ENCODE peak calls at places on chromosomes 7 and 10, in four cellular contexts. Y is cardiac muscle cell, A is mesenchymal stem cell, O is A673. K is an unnamed sample. For H3K27me3, the result is how much of the 10 kb centered on the place peaks cover.

GRCh38 chr7:157719008-157719682 is 382.3 kb downstream of the DNAJB6 start:
- DNase-seq in A (no peak), O (no peak), Y (no peak), K (no peak)

GRCh38 chr10:3990307-3990706 is 205.3 kb upstream of the KLF6 start:
- DNase-seq in Y (no peak), A (no peak), O (no peak), K (no peak)

GRCh38 chr7:65812281-65812680 is 60.6 kb upstream of the VKORC1L1 start:
- DNase-seq in A (no peak), Y (no peak), O (no peak), K (no peak)

GRCh38 chr10:5533098-5533731 is 8.5 kb downstream of the CALML3 start:
- DNase-seq in A (no peak), Y (peak), O (no peak), K (peak)

GRCh38 chr7:18902892-18903291 is 214.5 kb downstream of the TWIST1 start:
- DNase-seq in O (no peak), Y (no peak), A (no peak), K (no peak)

GRCh38 chr10:3196971-3197353 is 24.4 kb upstream of the PITRM1 start:
- DNase-seq in Y (no peak), A (no peak), O (no peak), K (no peak)

GRCh38 chr10:6619663-6620062 is 39.6 kb upstream of the PRKCQ start:
- DNase-seq in Y (no peak), O (no peak), A (no peak), K (no peak)

GRCh38 chr10:49053053-49053997 is 62.0 kb downstream of the VSTM4 start:
- DNase-seq in O (no peak), Y (peak), A (no peak), K (no peak)

GRCh38 chr7:94662548-94662947 is 6.6 kb upstream of the SGCE start:
- DNase-seq in O (no peak), A (no peak), Y (no peak), K (no peak)

GRCh38 chr7:129667551-129667950 is 56.0 kb downstream of the NRF1 start:
- DNase-seq in A (no peak), O (no peak), Y (no peak), K (no peak)

GRCh38 chr7:25835191-25835590 is 316.8 kb upstream of the NFE2L3 start:
- DNase-seq in A (peak), Y (no peak), O (no peak), K (no peak)

GRCh38 chr7:83614112-83614511 is 34.8 kb downstream of the SEMA3E start:
- DNase-seq in A (no peak), O (no peak), Y (peak), K (no peak)

GRCh38 chr7:142431491-142431890 is 173.6 kb upstream of the PRSS58 start:
- DNase-seq in O (no peak), Y (no peak), A (no peak), K (no peak)

GRCh38 chr7:129865932-129866214 is 86.9 kb downstream of the UBE2H start:
- DNase-seq in O (no peak), Y (no peak), A (no peak), K (no peak)

DNA sequence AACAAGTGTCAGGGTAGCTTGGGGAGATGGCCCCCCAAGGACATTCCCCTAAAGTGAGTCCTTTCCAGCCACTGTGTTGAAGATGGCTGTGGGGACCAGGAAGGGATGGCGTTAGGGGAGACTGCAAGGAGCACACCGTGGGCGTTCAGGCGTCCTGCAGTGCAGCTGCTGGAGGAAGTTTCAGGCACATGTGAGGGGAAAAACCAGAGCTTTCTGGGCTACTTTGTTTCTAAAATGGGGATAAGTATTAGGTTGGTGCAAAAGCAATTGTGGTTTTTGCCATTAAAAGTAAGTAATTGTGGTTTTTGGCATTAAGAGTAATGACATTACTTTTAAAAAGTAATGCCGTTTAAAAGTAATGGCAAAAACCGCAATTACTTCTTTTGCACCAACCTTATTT is 14.3 kb downstream of the PRF1 start:
- DNase-seq in Y (no peak), O (no peak), A (no peak), K (peak)
- H3K27me3 ChIP-seq in Y (under half), O (under half), A (under half), K (under half)

DNA sequence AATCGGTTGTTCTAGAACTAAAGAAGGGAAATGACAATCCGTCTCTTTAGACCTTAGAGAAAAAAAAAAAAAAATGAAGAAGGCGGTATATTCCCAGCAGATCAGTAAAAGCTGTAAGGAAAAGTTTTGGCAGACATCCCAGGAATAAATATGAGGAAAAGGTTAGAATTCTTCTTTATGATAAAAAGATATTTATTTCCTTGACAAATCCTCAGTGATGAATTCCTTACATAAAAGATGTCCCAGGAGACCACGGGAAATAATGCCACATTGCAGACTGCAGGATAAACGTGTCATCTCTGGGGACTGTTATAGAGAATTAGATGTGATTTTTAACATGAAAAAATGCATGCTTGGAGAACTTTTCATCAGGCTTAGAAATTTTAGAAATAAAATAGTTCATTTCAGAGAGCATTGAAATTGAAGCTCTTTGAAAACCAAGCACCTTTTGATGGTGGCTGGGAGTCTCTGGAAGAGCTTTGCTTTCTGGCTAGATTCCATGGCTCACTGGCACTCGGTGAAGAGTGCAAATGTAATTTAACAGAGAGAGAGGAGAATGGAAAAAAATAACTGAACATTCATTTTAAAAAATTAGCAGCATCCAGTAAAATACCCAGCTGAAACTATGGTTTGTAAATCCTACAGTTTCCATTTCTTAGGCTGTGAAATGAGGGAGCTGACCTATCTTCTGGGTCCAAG is 98.2 kb downstream of the PRPF18 start:
- DNase-seq in O (peak), Y (no peak), A (no peak), K (no peak)
- H3K27ac ChIP-seq in O (peak), Y (no peak), A (no peak), K (no peak)

GRCh38 chr7:159114981-159115380 is 29.7 kb downstream of the VIPR2 start:
- DNase-seq in A (no peak), Y (no peak), O (no peak), K (no peak)

GRCh38 chr7:159116581-159117339 is 27.9 kb downstream of the VIPR2 start:
- DNase-seq in O (no peak), A (no peak), Y (no peak), K (no peak)

GRCh38 chr7:159117366-159118219 is 27.1 kb downstream of the VIPR2 start:
- DNase-seq in A (no peak), O (no peak), Y (peak), K (no peak)

GRCh38 chr7:159114096-159114495 is 30.6 kb downstream of the VIPR2 start:
- DNase-seq in O (no peak), Y (no peak), A (no peak), K (peak)

DNA sequence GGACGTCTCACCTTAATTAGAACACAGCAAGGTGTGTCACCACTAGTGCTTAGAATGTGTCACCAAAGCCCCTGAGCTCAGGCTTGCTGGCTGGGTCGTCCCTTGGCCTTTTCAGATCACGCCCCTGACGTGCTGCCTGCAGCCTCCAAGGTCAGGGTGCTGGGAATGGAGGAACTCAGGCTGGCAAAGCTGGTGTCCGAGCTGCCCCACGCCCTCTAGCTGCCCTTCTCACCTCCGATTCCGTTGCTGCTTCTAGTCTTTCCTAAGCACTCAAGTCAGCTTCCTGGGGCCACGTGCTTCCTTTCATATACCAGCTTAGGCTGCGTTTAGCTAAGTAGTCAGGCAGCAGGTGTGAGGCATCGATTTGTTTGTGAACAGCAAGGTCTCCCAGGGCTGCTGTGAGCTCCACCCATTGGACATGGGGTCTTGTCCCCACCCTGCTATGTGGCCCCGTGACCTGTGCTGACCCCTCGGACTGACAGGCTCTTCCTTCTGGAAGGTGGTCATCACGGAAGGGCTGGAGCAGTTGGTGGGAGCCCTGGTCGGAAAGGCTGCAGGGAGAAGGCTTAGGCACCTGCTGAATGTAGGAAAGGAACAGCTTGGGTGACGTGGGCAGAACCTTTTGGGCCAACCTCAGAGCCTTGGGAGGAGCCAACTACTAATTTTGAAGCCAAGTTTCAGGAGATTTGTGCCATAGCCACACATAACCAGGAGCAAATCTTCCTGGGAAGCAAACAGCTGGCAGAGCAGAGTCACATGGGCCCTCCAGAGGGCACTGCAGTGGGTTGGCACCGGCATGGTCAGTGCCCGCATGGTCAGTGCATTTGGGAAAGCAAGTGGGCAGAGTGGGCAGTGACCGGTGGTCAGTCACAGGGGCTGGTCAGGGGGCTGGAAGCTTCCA is 28.8 kb downstream of the VIPR2 start:
- DNase-seq in A (no peak), O (no peak), Y (no peak), K (no peak)
- H3K27me3 ChIP-seq in A (under half), O (half or more), Y (under half), K (under half)

DNA sequence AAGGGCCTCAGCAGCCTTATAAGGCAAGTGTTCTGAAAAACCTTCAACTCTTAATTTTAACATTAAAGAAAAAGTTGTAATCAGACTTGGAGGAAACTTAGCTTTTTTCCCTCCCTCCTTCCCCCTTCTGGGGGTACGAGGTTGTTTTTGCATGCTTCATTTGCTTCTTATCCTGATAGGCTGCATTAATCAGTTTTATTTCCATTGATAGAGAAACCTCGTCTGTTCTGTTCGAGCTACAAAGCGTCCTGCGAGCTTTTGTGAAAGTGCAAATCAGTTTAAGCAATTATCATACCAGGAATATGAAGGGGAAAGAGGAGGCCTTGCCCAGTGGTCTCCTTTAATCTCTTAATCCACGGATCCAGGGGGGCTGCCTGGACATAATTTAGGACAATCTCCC is 7.5 kb downstream of the EMX2 start:
- DNase-seq in O (no peak), A (no peak), Y (no peak), K (no peak)
- H3K27ac ChIP-seq in O (no peak), A (no peak), Y (no peak), K (no peak)

GRCh38 chr7:45692031-45692430 is 117.9 kb downstream of the ADCY1 start:
- DNase-seq in A (no peak), O (no peak), Y (no peak), K (no peak)
- H3K27me3 ChIP-seq in A (under half), O (under half), Y (under half), K (under half)

DNA sequence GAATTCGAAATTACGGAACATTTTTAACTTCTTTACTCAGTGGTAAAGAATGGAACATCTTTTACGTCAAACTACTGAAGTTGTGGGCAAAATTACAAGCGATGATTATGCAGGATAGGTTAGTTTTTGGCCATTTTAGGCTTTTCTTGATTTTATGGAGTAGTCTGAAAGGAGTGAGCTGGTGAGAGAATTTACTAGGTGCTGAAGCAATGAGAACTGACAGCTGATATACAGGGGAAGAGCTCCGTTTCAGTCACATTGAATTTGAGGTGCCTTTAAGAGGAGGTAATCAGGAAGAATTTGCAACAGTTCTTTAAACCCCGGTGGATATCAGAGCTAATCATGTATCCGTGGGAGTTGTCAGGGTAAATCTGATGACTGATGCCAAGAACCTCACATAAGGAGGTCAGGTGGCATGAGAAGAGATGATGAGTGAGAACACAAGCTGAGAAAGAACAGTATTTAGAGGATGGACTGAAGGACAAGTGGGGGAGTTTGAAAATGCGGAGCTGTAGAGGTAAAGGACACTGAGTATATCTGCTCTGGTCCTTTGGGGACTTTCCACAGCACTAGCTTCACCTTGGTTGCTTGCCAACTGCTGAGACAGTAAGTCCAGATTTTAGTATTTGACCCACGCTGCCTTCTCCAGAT is 104.3 kb downstream of the AHR start:
- DNase-seq in A (no peak), Y (no peak), O (no peak), K (no peak)
- H3K27ac ChIP-seq in A (no peak), Y (no peak), O (no peak), K (no peak)

GRCh38 chr10:133086247-133086646 is 1.5 kb upstream of the ADGRA1 start:
- DNase-seq in O (no peak), Y (no peak), A (no peak), K (no peak)
- H3K27me3 ChIP-seq in O (under half), Y (half or more), A (under half), K (under half)

DNA sequence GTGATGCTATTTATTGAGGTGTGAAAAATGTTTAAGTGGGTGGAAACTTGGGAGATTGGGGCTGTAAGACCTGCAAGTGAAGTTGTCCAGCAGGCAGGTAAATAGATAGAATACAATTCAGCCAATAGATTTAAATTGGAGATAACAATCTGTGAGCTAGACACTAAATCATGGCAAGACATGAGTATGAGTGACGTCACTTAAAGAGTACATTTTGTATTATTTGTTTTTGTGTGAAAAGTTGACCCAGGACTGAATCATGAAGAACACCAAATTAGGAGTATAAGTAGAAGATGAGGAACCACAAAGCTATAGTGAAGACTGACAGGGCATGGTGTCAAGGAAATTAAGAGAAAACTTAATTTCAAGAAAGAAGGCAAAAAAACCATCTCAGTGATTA is 249.1 kb upstream of the SEMA3C start:
- DNase-seq in Y (no peak), O (no peak), A (no peak), K (no peak)
- H3K27ac ChIP-seq in Y (no peak), O (no peak), A (no peak), K (no peak)